ENCODE peak calls at places on chromosomes 16 and 17, in five cellular contexts. J is breast epithelium, Y is neural progenitor cell, O is NB4, I is upper lobe of right lung. G is an unnamed sample.
A peak's percentile ranks its signal among the peaks of the same experiment; 100 is the strongest.

GRCh38 chr16:51017969-51018368 is 133.1 kb downstream of the SALL1 start:
- DNase-seq in I (no peak), Y (no peak), J (no peak), O (no peak), G (no peak)

GRCh38 chr17:30238003-30238344 is 2.5 kb upstream of the SLC6A4 start:
- DNase-seq in O (no peak), Y (no peak), I (no peak), J (no peak), G (no peak)

GRCh38 chr16:57800213-57801097 is 1.8 kb downstream of the KIFC3 start:
- DNase-seq in O (peak; percentile 44), Y (no peak), J (no peak), I (no peak), G (no peak)

GRCh38 chr17:17033466-17033865 is 8.8 kb upstream of the MPRIP start:
- DNase-seq in O (no peak), I (no peak), J (no peak), Y (no peak), G (no peak)

GRCh38 chr17:46818929-46819859 is 702 bp upstream of the WNT3 start:
- DNase-seq in Y (peak; percentile 84), J (no peak), I (peak; percentile 65), O (peak; percentile 46), G (no peak)

GRCh38 chr16:88628512-88628974 is 9.8 kb upstream of the IL17C start:
- DNase-seq in O (peak; percentile 66), I (no peak), Y (peak; percentile 72), J (no peak), G (no peak)

GRCh38 chr17:64005734-64006167 is 7.6 kb downstream of the PRR29 start:
- DNase-seq in Y (no peak), I (no peak), O (no peak), J (no peak), G (no peak)

GRCh38 chr17:9677411-9677810 is 32.1 kb downstream of the USP43 start:
- DNase-seq in Y (no peak), I (no peak), O (no peak), J (no peak), G (no peak)

GRCh38 chr16:29951966-29952365 is 9.9 kb upstream of the TMEM219 start:
- DNase-seq in Y (no peak), J (no peak), I (no peak), O (no peak), G (no peak)

GRCh38 chr16:3578121-3578520 is 918 bp upstream of the NLRC3 start:
- DNase-seq in O (peak; percentile 48), Y (no peak), I (no peak), J (no peak), G (peak; percentile 60)

GRCh38 chr17:35171834-35172233 is 22.4 kb downstream of the SLC35G3 start:
- DNase-seq in J (no peak), Y (no peak), O (no peak), I (no peak), G (no peak)

GRCh38 chr17:512926-513325 is 160.3 kb upstream of the RPH3AL start:
- DNase-seq in J (no peak), O (no peak), Y (no peak), I (no peak), G (no peak)

GRCh38 chr16:53482123-53482522 is 20.9 kb downstream of the AKTIP start:
- DNase-seq in O (peak; percentile 85), I (no peak), Y (no peak), J (no peak), G (no peak)

GRCh38 chr16:88296437-88297177 is 86.2 kb upstream of the ZNF469 start:
- DNase-seq in I (no peak), Y (no peak), O (no peak), J (no peak), G (no peak)

GRCh38 chr16:87678618-87679017 is 76.3 kb downstream of the JPH3 start:
- DNase-seq in Y (no peak), I (no peak), J (no peak), O (no peak), G (no peak)

GRCh38 chr17:27457731-27458523 is 1.7 kb downstream of the KSR1 start:
- DNase-seq in Y (peak; percentile 70), O (peak; percentile 33), J (no peak), I (no peak), G (peak; percentile 56)

GRCh38 chr17:30526401-30526800 is 49.2 kb downstream of the GOSR1 start:
- DNase-seq in J (no peak), O (no peak), I (no peak), Y (no peak), G (no peak)

GRCh38 chr16:76612497-76612896 is 335.3 kb downstream of the CNTNAP4 start:
- DNase-seq in Y (no peak), J (no peak), I (no peak), O (no peak), G (no peak)

GRCh38 chr16:22195445-22195694 is 10.7 kb upstream of the EEF2K start:
- DNase-seq in O (no peak), J (no peak), Y (no peak), I (no peak), G (no peak)

GRCh38 chr16:51031598-51031997 is 119.5 kb downstream of the SALL1 start:
- DNase-seq in Y (no peak), O (no peak), J (no peak), I (no peak), G (no peak)

GRCh38 chr17:48294989-48295892 is 134.8 kb downstream of the SKAP1 start:
- DNase-seq in J (no peak), Y (no peak), O (peak; percentile 67), I (no peak), G (peak; percentile 73)

GRCh38 chr17:19315104-19315503 is 47.4 kb downstream of the B9D1 start:
- DNase-seq in I (peak; percentile 10), J (no peak), O (no peak), Y (no peak), G (no peak)

GRCh38 chr17:32281011-32281451 is 15.4 kb downstream of the RHBDL3 start:
- DNase-seq in I (no peak), J (no peak), Y (peak; percentile 78), O (no peak), G (no peak)

GRCh38 chr16:85172465-85173071 is 60.3 kb upstream of the CIBAR2 start:
- DNase-seq in O (peak; percentile 57), I (no peak), Y (peak; percentile 69), J (no peak), G (peak; percentile 24)

GRCh38 chr16:25812215-25812614 is 120.5 kb downstream of the HS3ST4 start:
- DNase-seq in J (no peak), I (no peak), Y (no peak), O (no peak), G (no peak)

GRCh38 chr16:58196898-58197313 is 1.0 kb downstream of the CSNK2A2 start:
- DNase-seq in O (peak; percentile 22), Y (peak; percentile 19), J (no peak), I (no peak), G (no peak)

GRCh38 chr17:32266389-32267269 is 997 bp downstream of the RHBDL3 start:
- DNase-seq in I (no peak), J (no peak), Y (peak; percentile 87), O (peak; percentile 53), G (no peak)

GRCh38 chr17:29133146-29133713 is 47.0 kb downstream of the MYO18A start:
- DNase-seq in O (peak; percentile 76), I (no peak), J (no peak), Y (no peak), G (no peak)

GRCh38 chr17:32792207-32792606 is 84.7 kb downstream of the MYO1D start:
- DNase-seq in O (no peak), J (no peak), I (no peak), Y (no peak), G (peak; percentile 56)

GRCh38 chr17:46777943-46778915 is 40.3 kb downstream of the WNT3 start:
- DNase-seq in O (peak; percentile 43), Y (peak; percentile 83), I (peak; percentile 40), J (no peak), G (no peak)

GRCh38 chr16:85781685-85782370 is 17.5 kb downstream of the EMC8 start:
- DNase-seq in Y (no peak), O (peak; percentile 43), J (peak; percentile 82), I (peak; percentile 79), G (no peak)

GRCh38 chr16:12203780-12204351 is 227.3 kb downstream of the SNX29 start:
- DNase-seq in Y (peak; percentile 21), O (no peak), J (no peak), I (no peak), G (no peak)

GRCh38 chr16:12206749-12207142 is 230.2 kb downstream of the SNX29 start:
- DNase-seq in I (no peak), J (no peak), Y (no peak), O (no peak), G (no peak)

GRCh38 chr16:12206031-12206748 is 229.7 kb downstream of the SNX29 start:
- DNase-seq in O (no peak), J (no peak), Y (no peak), I (no peak), G (no peak)

GRCh38 chr16:12205378-12205777 is 228.8 kb downstream of the SNX29 start:
- DNase-seq in I (no peak), O (no peak), Y (no peak), J (no peak), G (no peak)

DNA sequence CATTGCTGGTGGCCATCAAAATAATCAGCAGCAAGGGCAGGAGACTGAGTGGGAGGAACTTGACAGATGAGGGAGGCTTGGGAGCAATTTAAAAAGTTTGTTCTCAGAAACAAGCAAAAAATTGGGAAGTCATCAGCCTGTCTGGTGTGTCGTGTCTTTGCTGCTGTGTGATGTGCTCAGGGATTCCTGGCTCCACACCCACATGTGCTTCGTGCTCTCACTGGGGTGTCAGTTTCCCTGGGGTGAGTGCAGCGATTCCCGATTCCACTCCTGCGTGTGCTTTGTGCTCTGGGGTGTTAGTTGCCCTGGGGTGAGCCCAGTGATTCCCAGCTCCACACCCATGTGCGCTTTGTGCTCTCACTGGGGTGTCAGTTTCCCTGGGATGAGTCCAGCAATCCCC is 228.1 kb downstream of the SNX29 start:
- DNase-seq in J (no peak), I (no peak), O (no peak), Y (no peak), G (no peak)
- H3K4me3 ChIP-seq in J (no peak overlapping the region), I (no peak overlapping the region), O (no peak overlapping the region), Y (no peak overlapping the region), G (no peak overlapping the region)

GRCh38 chr17:62678214-62678919 is 50.9 kb downstream of the MRC2 start:
- DNase-seq in J (no peak), Y (no peak), O (no peak), I (no peak), G (no peak)
- TF ChIP-seq CTCF in J (no peak), Y (no peak), O (no peak), I (no peak), G (no peak)

GRCh38 chr16:980595-980854 is 1.0 kb upstream of the SOX8 start:
- DNase-seq in O (no peak), I (no peak), Y (no peak), J (no peak), G (no peak)
- H3K4me3 ChIP-seq in O (no peak overlapping the region), I (peak overlapping the region; percentile 43), Y (peak overlapping the region; percentile 63), J (peak overlapping the region; percentile 41), G (no peak overlapping the region)

GRCh38 chr17:65797809-65798208 is 236.4 kb upstream of the AXIN2 start:
- DNase-seq in I (no peak), Y (peak; percentile 74), J (no peak), O (peak; percentile 19), G (peak; percentile 21)

GRCh38 chr17:65797101-65797500 is 235.7 kb upstream of the AXIN2 start:
- DNase-seq in J (no peak), I (no peak), Y (no peak), O (no peak), G (no peak)

GRCh38 chr17:65790241-65790640 is 228.8 kb upstream of the AXIN2 start:
- DNase-seq in I (no peak), Y (no peak), J (no peak), O (no peak), G (no peak)

GRCh38 chr17:65799454-65799853 is 238.0 kb upstream of the AXIN2 start:
- DNase-seq in O (no peak), Y (no peak), I (no peak), J (no peak), G (peak; percentile 43)

GRCh38 chr17:65794572-65794971 is 233.1 kb upstream of the AXIN2 start:
- DNase-seq in Y (peak; percentile 45), I (no peak), O (peak; percentile 13), J (no peak), G (peak; percentile 31)
- TF ChIP-seq CTCF in Y (peak; percentile 68), I (peak; percentile 51), O (peak; percentile 46), J (peak; percentile 40), G (peak; percentile 51)

G was measured in GM12865.